ENCODE peak calls at places on chromosomes 16 and 17, in five cellular contexts. J, Z, C, A and O are unnamed samples.

GRCh38 chr16:54465063-54465462 is 178.5 kb upstream of the IRX3 start:
- DNase-seq in J (no peak), C (no peak), Z (no peak), A (no peak), O (no peak)

GRCh38 chr17:46870116-46870803 is 18.9 kb downstream of the WNT9B start:
- DNase-seq in J (no peak), A (no peak), Z (no peak), C (no peak), O (peak)

GRCh38 chr17:39861235-39861634 is 2.9 kb downstream of the IKZF3 start:
- DNase-seq in Z (no peak), J (no peak), C (no peak), A (no peak), O (no peak)

GRCh38 chr16:7209598-7209997 is 123.0 kb upstream of the RBFOX1 start:
- DNase-seq in C (no peak), J (no peak), A (no peak), Z (no peak), O (peak)

GRCh38 chr16:4087990-4088577 is 28.2 kb downstream of the ADCY9 start:
- DNase-seq in A (no peak), J (no peak), C (no peak), Z (no peak), O (no peak)

GRCh38 chr17:34314279-34314678 is 5.0 kb upstream of the CCL8 start:
- DNase-seq in A (no peak), C (no peak), Z (no peak), J (no peak), O (no peak)

GRCh38 chr17:37146578-37147119 is 197.9 kb downstream of the AATF start:
- DNase-seq in A (no peak), Z (no peak), J (no peak), C (no peak), O (no peak)

GRCh38 chr16:89201467-89202377 is 1.4 kb upstream of the SLC22A31 start:
- DNase-seq in A (peak), J (peak), Z (peak), C (no peak), O (no peak)

GRCh38 chr17:81346090-81346907 is 49.0 kb upstream of the BAHCC1 start:
- DNase-seq in J (peak), C (peak), Z (peak), A (peak), O (peak)

GRCh38 chr17:57357830-57358426 is 101.6 kb downstream of the MSI2 start:
- DNase-seq in Z (no peak), J (no peak), A (no peak), C (no peak), O (no peak)

GRCh38 chr17:78316867-78317816 is 42.7 kb downstream of the SOCS3 start:
- DNase-seq in Z (no peak), A (no peak), C (no peak), J (no peak), O (peak)

GRCh38 chr16:48126801-48127644 is 28.8 kb downstream of the ABCC12 start:
- DNase-seq in C (no peak), A (no peak), J (peak), Z (no peak), O (peak)

GRCh38 chr16:23914935-23915549 is 79.3 kb downstream of the PRKCB start:
- DNase-seq in A (no peak), Z (no peak), C (no peak), J (peak), O (no peak)

GRCh38 chr16:16890964-16891363 is 512.0 kb downstream of the NPIPA7 start:
- DNase-seq in J (no peak), C (no peak), A (no peak), Z (no peak), O (no peak)

GRCh38 chr16:17371014-17371296 is 99.8 kb downstream of the XYLT1 start:
- DNase-seq in A (no peak), Z (no peak), C (no peak), J (no peak), O (no peak)

GRCh38 chr17:81845881-81846742 is 11.3 kb upstream of the PPP1R27 start:
- DNase-seq in J (no peak), A (no peak), Z (no peak), C (no peak), O (no peak)

GRCh38 chr16:22844426-22844825 is 30.5 kb downstream of the HS3ST2 start:
- DNase-seq in J (no peak), A (no peak), C (no peak), Z (no peak), O (no peak)

GRCh38 chr17:45227631-45228120 is 6.0 kb downstream of the FMNL1 start:
- DNase-seq in J (no peak), Z (no peak), C (no peak), A (no peak), O (no peak)

GRCh38 chr16:2704983-2705275 is 15.1 kb downstream of the PRSS27 start:
- DNase-seq in J (no peak), Z (no peak), C (no peak), A (no peak), O (no peak)

GRCh38 chr17:53454337-53454736 is 368.4 kb upstream of the KIF2B start:
- DNase-seq in Z (no peak), J (no peak), C (no peak), A (no peak), O (no peak)

GRCh38 chr17:12613566-12613965 is 52.1 kb upstream of the MYOCD start:
- DNase-seq in C (no peak), A (no peak), J (no peak), Z (no peak), O (peak)

GRCh38 chr17:5329784-5330557 is 47.9 kb downstream of the RABEP1 start:
- DNase-seq in J (no peak), C (no peak), A (no peak), Z (no peak), O (no peak)

GRCh38 chr17:74117087-74117486 is 86.4 kb upstream of the RPL38 start:
- DNase-seq in J (no peak), C (no peak), Z (no peak), A (no peak), O (no peak)

GRCh38 chr16:85947511-85948509 is 48.8 kb downstream of the IRF8 start:
- DNase-seq in Z (no peak), C (no peak), J (no peak), A (peak), O (no peak)

GRCh38 chr16:2535644-2536021 is 2.2 kb upstream of the PDPK1 start:
- DNase-seq in J (no peak), A (no peak), C (no peak), Z (no peak), O (no peak)

GRCh38 chr16:19601083-19601976 is 45.8 kb downstream of the VPS35L start:
- DNase-seq in C (no peak), A (peak), J (peak), Z (no peak), O (peak)

GRCh38 chr16:88784074-88784855 is 755 bp downstream of the PIEZO1 start:
- DNase-seq in C (no peak), A (no peak), J (no peak), Z (peak), O (peak)

GRCh38 chr17:81487089-81487486 is 25.5 kb downstream of the ACTG1 start:
- DNase-seq in C (no peak), J (no peak), A (no peak), Z (no peak), O (no peak)

GRCh38 chr17:76597156-76598003 is 11.7 kb upstream of the ST6GALNAC2 start:
- DNase-seq in Z (no peak), A (no peak), J (peak), C (no peak), O (no peak)

GRCh38 chr17:81865733-81866439 is 5.3 kb downstream of the ARHGDIA start:
- DNase-seq in J (peak), C (no peak), A (no peak), Z (no peak), O (no peak)

GRCh38 chr16:84332975-84333684 is 35.2 kb upstream of the ATP2C2 start:
- DNase-seq in Z (no peak), C (no peak), J (no peak), A (no peak), O (no peak)

GRCh38 chr16:24844101-24845030 is 1.4 kb upstream of the SLC5A11 start:
- DNase-seq in J (no peak), A (no peak), Z (no peak), C (no peak), O (peak)

GRCh38 chr16:11615756-11616447 is 29.2 kb upstream of the LITAF start:
- DNase-seq in J (no peak), C (no peak), Z (no peak), A (no peak), O (peak)

GRCh38 chr17:1787301-1787902 is 25.5 kb downstream of the SERPINF1 start:
- DNase-seq in Z (no peak), C (peak), A (no peak), J (no peak), O (peak)

GRCh38 chr17:17913695-17914332 is 58.4 kb downstream of the TOM1L2 start:
- DNase-seq in J (peak), Z (no peak), A (no peak), C (peak), O (peak)

GRCh38 chr16:13863075-13863765 is 56.7 kb upstream of the ERCC4 start:
- DNase-seq in J (no peak), C (no peak), Z (no peak), A (no peak), O (no peak)

GRCh38 chr17:81968396-81968745 is 7.4 kb upstream of the NOTUM start:
- DNase-seq in Z (no peak), J (no peak), A (no peak), C (no peak), O (no peak)

GRCh38 chr17:29791336-29791735 is 138.7 kb downstream of the SSH2 start:
- DNase-seq in Z (no peak), C (no peak), J (no peak), A (no peak), O (no peak)